ENCODE peak calls at places on chromosomes 12 and 14, in four cellular contexts. V, F, G and T are unnamed samples.

GRCh38 chr12:94172031-94172430 is 23.7 kb downstream of the PLXNC1 start:
- DNase-seq in V (no peak), F (no peak), G (peak), T (peak)

GRCh38 chr14:50501642-50502041 is 30.7 kb downstream of the MAP4K5 start:
- DNase-seq in V (no peak), F (no peak), G (peak), T (peak)

GRCh38 chr14:38108681-38109080 is 99.0 kb upstream of the SSTR1 start:
- DNase-seq in F (no peak), V (peak), G (no peak), T (peak)

GRCh38 chr12:52951640-52952039 is 2.7 kb downstream of the KRT18 start:
- DNase-seq in G (no peak), V (no peak), F (no peak), T (no peak)

GRCh38 chr12:95774311-95775045 is 16.1 kb downstream of the NTN4 start:
- DNase-seq in F (no peak), V (no peak), G (peak), T (peak)

GRCh38 chr12:42932937-42933336 is 343.4 kb upstream of the PRICKLE1 start:
- DNase-seq in V (no peak), G (no peak), F (no peak), T (no peak)

GRCh38 chr12:58920102-58920955 is at the start of gene LRIG3:
- DNase-seq in V (peak), F (peak), G (peak), T (peak)

GRCh38 chr12:77179515-77179914 is 114.1 kb upstream of the E2F7 start:
- DNase-seq in F (no peak), V (no peak), G (no peak), T (no peak)

GRCh38 chr14:104563191-104563741 is 16.3 kb upstream of the C14orf180 start:
- DNase-seq in V (no peak), G (no peak), F (peak), T (no peak)

GRCh38 chr12:44852483-44852882 is 23.6 kb downstream of the NELL2 start:
- DNase-seq in F (no peak), G (peak), V (no peak), T (no peak)

GRCh38 chr12:98736352-98737326 is 91.5 kb downstream of the APAF1 start:
- DNase-seq in G (no peak), F (no peak), V (no peak), T (peak)

GRCh38 chr12:116456307-116456641 is 102.9 kb upstream of the MAP1LC3B2 start:
- DNase-seq in G (peak), F (no peak), V (no peak), T (no peak)

GRCh38 chr12:20154060-20154459 is 214.3 kb upstream of the PDE3A start:
- DNase-seq in F (no peak), V (no peak), G (peak), T (peak)